ENCODE peak calls at places on chromosomes 7 and 10, in ten cellular contexts. One of them, this sample, is unnamed.

GRCh38 chr10:10891437-10891836 is 126.2 kb upstream of the CELF2 start:
- DNase-seq in neural crest cell: no peak
- DNase-seq in cardiac muscle cell: peak
- DNase-seq in GM10248: no peak
- DNase-seq in omental fat pad: no peak
- DNase-seq in transverse colon: no peak
- DNase-seq in nephron progenitor cell: peak
- DNase-seq in activated CD8-positive, alpha-beta T cell treated with anti-CD3 and anti-CD28 coated beads for 36 hours: no peak
- DNase-seq in CD8-positive, alpha-beta T cell: no peak
- DNase-seq in fibroblast of lung: peak
- DNase-seq in this sample: no peak

GRCh38 chr10:117175901-117176534 is 21.3 kb upstream of the KCNK18 start:
- DNase-seq in neural crest cell: peak
- DNase-seq in cardiac muscle cell: peak
- DNase-seq in GM10248: peak
- DNase-seq in omental fat pad: peak
- DNase-seq in transverse colon: peak
- DNase-seq in nephron progenitor cell: peak
- DNase-seq in activated CD8-positive, alpha-beta T cell treated with anti-CD3 and anti-CD28 coated beads for 36 hours: peak
- DNase-seq in CD8-positive, alpha-beta T cell: peak
- DNase-seq in fibroblast of lung: peak
- DNase-seq in this sample: peak

GRCh38 chr7:96236198-96237039 is 85.5 kb downstream of the SLC25A13 start:
- DNase-seq in neural crest cell: no peak
- DNase-seq in cardiac muscle cell: peak
- DNase-seq in GM10248: no peak
- DNase-seq in omental fat pad: no peak
- DNase-seq in transverse colon: no peak
- DNase-seq in nephron progenitor cell: no peak
- DNase-seq in activated CD8-positive, alpha-beta T cell treated with anti-CD3 and anti-CD28 coated beads for 36 hours: no peak
- DNase-seq in CD8-positive, alpha-beta T cell: no peak
- DNase-seq in fibroblast of lung: peak
- DNase-seq in this sample: peak

GRCh38 chr7:94877731-94878670 is 29.4 kb upstream of the PPP1R9A start:
- DNase-seq in neural crest cell: no peak
- DNase-seq in cardiac muscle cell: no peak
- DNase-seq in GM10248: no peak
- DNase-seq in omental fat pad: no peak
- DNase-seq in transverse colon: no peak
- DNase-seq in nephron progenitor cell: no peak
- DNase-seq in activated CD8-positive, alpha-beta T cell treated with anti-CD3 and anti-CD28 coated beads for 36 hours: no peak
- DNase-seq in CD8-positive, alpha-beta T cell: no peak
- DNase-seq in fibroblast of lung: no peak
- DNase-seq in this sample: no peak

GRCh38 chr7:87797798-87798403 is 78.3 kb downstream of the SLC25A40 start:
- DNase-seq in neural crest cell: no peak
- DNase-seq in cardiac muscle cell: peak
- DNase-seq in GM10248: peak
- DNase-seq in omental fat pad: no peak
- DNase-seq in transverse colon: no peak
- DNase-seq in nephron progenitor cell: no peak
- DNase-seq in activated CD8-positive, alpha-beta T cell treated with anti-CD3 and anti-CD28 coated beads for 36 hours: no peak
- DNase-seq in CD8-positive, alpha-beta T cell: no peak
- DNase-seq in fibroblast of lung: peak
- DNase-seq in this sample: no peak

GRCh38 chr7:98647326-98647725 is 30.2 kb downstream of the NPTX2 start:
- DNase-seq in neural crest cell: no peak
- DNase-seq in cardiac muscle cell: no peak
- DNase-seq in GM10248: no peak
- DNase-seq in omental fat pad: no peak
- DNase-seq in transverse colon: no peak
- DNase-seq in nephron progenitor cell: no peak
- DNase-seq in activated CD8-positive, alpha-beta T cell treated with anti-CD3 and anti-CD28 coated beads for 36 hours: no peak
- DNase-seq in CD8-positive, alpha-beta T cell: no peak
- DNase-seq in fibroblast of lung: no peak
- DNase-seq in this sample: no peak

GRCh38 chr10:16996530-16996964 is 133.1 kb downstream of the CUBN start:
- DNase-seq in neural crest cell: no peak
- DNase-seq in cardiac muscle cell: peak
- DNase-seq in GM10248: no peak
- DNase-seq in omental fat pad: no peak
- DNase-seq in transverse colon: no peak
- DNase-seq in nephron progenitor cell: no peak
- DNase-seq in activated CD8-positive, alpha-beta T cell treated with anti-CD3 and anti-CD28 coated beads for 36 hours: no peak
- DNase-seq in CD8-positive, alpha-beta T cell: no peak
- DNase-seq in fibroblast of lung: peak
- DNase-seq in this sample: no peak

GRCh38 chr10:132335189-132336063 is 3.4 kb downstream of the LRRC27 start:
- DNase-seq in neural crest cell: no peak
- DNase-seq in cardiac muscle cell: no peak
- DNase-seq in GM10248: peak
- DNase-seq in omental fat pad: no peak
- DNase-seq in transverse colon: peak
- DNase-seq in nephron progenitor cell: no peak
- DNase-seq in activated CD8-positive, alpha-beta T cell treated with anti-CD3 and anti-CD28 coated beads for 36 hours: no peak
- DNase-seq in CD8-positive, alpha-beta T cell: peak
- DNase-seq in fibroblast of lung: no peak
- DNase-seq in this sample: no peak

GRCh38 chr7:149031353-149031910 is 3.1 kb upstream of the PDIA4 start:
- DNase-seq in neural crest cell: no peak
- DNase-seq in cardiac muscle cell: no peak
- DNase-seq in GM10248: no peak
- DNase-seq in omental fat pad: no peak
- DNase-seq in transverse colon: no peak
- DNase-seq in nephron progenitor cell: no peak
- DNase-seq in activated CD8-positive, alpha-beta T cell treated with anti-CD3 and anti-CD28 coated beads for 36 hours: no peak
- DNase-seq in CD8-positive, alpha-beta T cell: no peak
- DNase-seq in fibroblast of lung: no peak
- DNase-seq in this sample: no peak

GRCh38 chr10:34397324-34397723 is 417.8 kb downstream of the PARD3 start:
- DNase-seq in neural crest cell: no peak
- DNase-seq in cardiac muscle cell: peak
- DNase-seq in GM10248: no peak
- DNase-seq in omental fat pad: no peak
- DNase-seq in transverse colon: no peak
- DNase-seq in nephron progenitor cell: no peak
- DNase-seq in activated CD8-positive, alpha-beta T cell treated with anti-CD3 and anti-CD28 coated beads for 36 hours: no peak
- DNase-seq in CD8-positive, alpha-beta T cell: no peak
- DNase-seq in fibroblast of lung: peak
- DNase-seq in this sample: no peak

GRCh38 chr7:73606801-73607691 is 17.3 kb downstream of the MLXIPL start:
- DNase-seq in neural crest cell: peak
- DNase-seq in cardiac muscle cell: peak
- DNase-seq in GM10248: peak
- DNase-seq in omental fat pad: no peak
- DNase-seq in transverse colon: peak
- DNase-seq in nephron progenitor cell: peak
- DNase-seq in activated CD8-positive, alpha-beta T cell treated with anti-CD3 and anti-CD28 coated beads for 36 hours: peak
- DNase-seq in CD8-positive, alpha-beta T cell: peak
- DNase-seq in fibroblast of lung: no peak
- DNase-seq in this sample: peak

GRCh38 chr7:14754631-14755030 is 147.9 kb downstream of the DGKB start:
- DNase-seq in neural crest cell: no peak
- DNase-seq in cardiac muscle cell: peak
- DNase-seq in GM10248: no peak
- DNase-seq in omental fat pad: no peak
- DNase-seq in transverse colon: no peak
- DNase-seq in nephron progenitor cell: no peak
- DNase-seq in activated CD8-positive, alpha-beta T cell treated with anti-CD3 and anti-CD28 coated beads for 36 hours: no peak
- DNase-seq in CD8-positive, alpha-beta T cell: no peak
- DNase-seq in fibroblast of lung: peak
- DNase-seq in this sample: no peak

GRCh38 chr10:82288461-82288881 is 413.5 kb downstream of the NRG3 start:
- DNase-seq in neural crest cell: no peak
- DNase-seq in cardiac muscle cell: peak
- DNase-seq in GM10248: no peak
- DNase-seq in omental fat pad: no peak
- DNase-seq in transverse colon: no peak
- DNase-seq in nephron progenitor cell: no peak
- DNase-seq in activated CD8-positive, alpha-beta T cell treated with anti-CD3 and anti-CD28 coated beads for 36 hours: no peak
- DNase-seq in CD8-positive, alpha-beta T cell: no peak
- DNase-seq in fibroblast of lung: peak
- DNase-seq in this sample: no peak

GRCh38 chr7:151813997-151814396 is 62.9 kb downstream of the PRKAG2 start:
- DNase-seq in neural crest cell: no peak
- DNase-seq in cardiac muscle cell: peak
- DNase-seq in GM10248: no peak
- DNase-seq in omental fat pad: no peak
- DNase-seq in transverse colon: no peak
- DNase-seq in nephron progenitor cell: no peak
- DNase-seq in activated CD8-positive, alpha-beta T cell treated with anti-CD3 and anti-CD28 coated beads for 36 hours: peak
- DNase-seq in CD8-positive, alpha-beta T cell: no peak
- DNase-seq in fibroblast of lung: peak
- DNase-seq in this sample: no peak

GRCh38 chr7:36821617-36822016 is 97.3 kb upstream of the AOAH start:
- DNase-seq in neural crest cell: no peak
- DNase-seq in cardiac muscle cell: no peak
- DNase-seq in GM10248: no peak
- DNase-seq in omental fat pad: no peak
- DNase-seq in transverse colon: no peak
- DNase-seq in nephron progenitor cell: no peak
- DNase-seq in activated CD8-positive, alpha-beta T cell treated with anti-CD3 and anti-CD28 coated beads for 36 hours: no peak
- DNase-seq in CD8-positive, alpha-beta T cell: no peak
- DNase-seq in fibroblast of lung: no peak
- DNase-seq in this sample: no peak
- TF ChIP-seq CTCF in neural crest cell: no peak
- TF ChIP-seq CTCF in cardiac muscle cell: no peak
- TF ChIP-seq CTCF in GM10248: no peak
- TF ChIP-seq CTCF in omental fat pad: no peak
- TF ChIP-seq CTCF in transverse colon: no peak
- TF ChIP-seq CTCF in nephron progenitor cell: no peak
- TF ChIP-seq CTCF in activated CD8-positive, alpha-beta T cell treated with anti-CD3 and anti-CD28 coated beads for 36 hours: no peak
- TF ChIP-seq CTCF in CD8-positive, alpha-beta T cell: no peak
- TF ChIP-seq CTCF in fibroblast of lung: no peak
- TF ChIP-seq CTCF in this sample: no peak

DNA sequence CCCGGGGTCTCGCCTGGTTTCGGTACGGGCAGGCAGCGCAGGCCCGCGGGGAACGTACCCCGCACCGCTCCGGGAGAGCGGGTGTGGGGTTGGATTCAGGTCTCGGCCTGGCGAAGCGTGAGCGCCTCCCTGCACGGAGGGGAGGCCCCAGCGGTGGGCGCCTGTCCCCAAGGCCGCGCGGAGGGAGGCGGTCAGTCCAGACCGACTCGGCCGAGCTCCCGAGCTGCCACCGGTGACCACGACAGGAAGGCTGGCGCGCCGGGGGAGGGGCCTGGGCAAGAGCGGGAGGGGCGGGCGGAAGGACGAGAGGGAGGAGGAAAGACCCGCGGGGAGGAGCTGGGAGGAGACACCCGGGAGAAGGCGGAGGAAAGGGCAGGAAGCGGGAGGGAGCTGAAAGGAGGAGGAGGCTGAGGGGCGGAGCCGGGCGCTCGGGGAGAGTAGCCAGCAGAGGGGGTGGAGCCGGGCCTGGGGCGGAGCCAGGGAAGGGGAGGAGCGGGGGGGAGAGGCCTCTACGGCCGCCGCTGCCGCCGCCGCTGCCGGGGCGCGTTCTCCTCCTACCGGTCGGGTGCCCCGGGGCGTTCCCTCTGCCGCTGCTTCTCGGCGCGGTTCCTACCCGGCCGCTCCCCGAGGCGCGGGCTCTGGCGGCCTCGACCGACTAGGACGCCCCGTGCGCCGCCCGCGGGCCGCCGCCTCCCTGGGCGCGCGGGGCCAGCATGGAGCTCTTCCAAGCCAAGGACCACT is at the start of gene INPP5F:
- DNase-seq in neural crest cell: peak
- DNase-seq in cardiac muscle cell: peak
- DNase-seq in GM10248: peak
- DNase-seq in omental fat pad: peak
- DNase-seq in transverse colon: peak
- DNase-seq in nephron progenitor cell: peak
- DNase-seq in activated CD8-positive, alpha-beta T cell treated with anti-CD3 and anti-CD28 coated beads for 36 hours: peak
- DNase-seq in CD8-positive, alpha-beta T cell: peak
- DNase-seq in fibroblast of lung: peak
- DNase-seq in this sample: peak
- TF ChIP-seq CTCF in neural crest cell: peak
- TF ChIP-seq CTCF in cardiac muscle cell: peak
- TF ChIP-seq CTCF in GM10248: peak
- TF ChIP-seq CTCF in omental fat pad: no peak
- TF ChIP-seq CTCF in transverse colon: no peak
- TF ChIP-seq CTCF in nephron progenitor cell: no peak
- TF ChIP-seq CTCF in activated CD8-positive, alpha-beta T cell treated with anti-CD3 and anti-CD28 coated beads for 36 hours: peak
- TF ChIP-seq CTCF in CD8-positive, alpha-beta T cell: no peak
- TF ChIP-seq CTCF in fibroblast of lung: peak
- TF ChIP-seq CTCF in this sample: no peak

DNA sequence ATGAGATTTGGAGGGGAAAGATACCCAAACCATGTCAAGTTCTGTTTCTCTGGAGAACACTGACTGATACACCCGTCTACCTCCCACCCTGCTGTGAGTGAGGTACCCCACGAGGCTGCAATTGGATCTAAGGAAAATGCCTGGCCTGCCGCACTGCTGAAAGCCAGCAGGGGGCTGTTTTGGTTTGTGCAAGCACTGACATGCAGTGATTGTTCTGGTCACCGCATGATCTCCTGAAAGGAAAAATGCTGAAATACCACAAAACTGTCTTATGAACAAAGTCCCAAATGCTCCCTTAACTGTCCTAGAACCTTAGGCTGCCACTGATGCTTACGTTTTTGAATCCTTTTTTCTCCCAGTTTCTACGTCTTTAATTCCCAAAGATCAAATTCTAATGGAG is 132.7 kb downstream of the JCAD start:
- DNase-seq in neural crest cell: peak
- DNase-seq in cardiac muscle cell: peak
- DNase-seq in GM10248: no peak
- DNase-seq in omental fat pad: no peak
- DNase-seq in transverse colon: no peak
- DNase-seq in nephron progenitor cell: peak
- DNase-seq in activated CD8-positive, alpha-beta T cell treated with anti-CD3 and anti-CD28 coated beads for 36 hours: no peak
- DNase-seq in CD8-positive, alpha-beta T cell: no peak
- DNase-seq in fibroblast of lung: peak
- DNase-seq in this sample: no peak
- TF ChIP-seq CTCF in neural crest cell: peak
- TF ChIP-seq CTCF in cardiac muscle cell: peak
- TF ChIP-seq CTCF in GM10248: no peak
- TF ChIP-seq CTCF in omental fat pad: no peak
- TF ChIP-seq CTCF in transverse colon: no peak
- TF ChIP-seq CTCF in nephron progenitor cell: peak
- TF ChIP-seq CTCF in activated CD8-positive, alpha-beta T cell treated with anti-CD3 and anti-CD28 coated beads for 36 hours: no peak
- TF ChIP-seq CTCF in CD8-positive, alpha-beta T cell: no peak
- TF ChIP-seq CTCF in fibroblast of lung: peak
- TF ChIP-seq CTCF in this sample: peak

DNA sequence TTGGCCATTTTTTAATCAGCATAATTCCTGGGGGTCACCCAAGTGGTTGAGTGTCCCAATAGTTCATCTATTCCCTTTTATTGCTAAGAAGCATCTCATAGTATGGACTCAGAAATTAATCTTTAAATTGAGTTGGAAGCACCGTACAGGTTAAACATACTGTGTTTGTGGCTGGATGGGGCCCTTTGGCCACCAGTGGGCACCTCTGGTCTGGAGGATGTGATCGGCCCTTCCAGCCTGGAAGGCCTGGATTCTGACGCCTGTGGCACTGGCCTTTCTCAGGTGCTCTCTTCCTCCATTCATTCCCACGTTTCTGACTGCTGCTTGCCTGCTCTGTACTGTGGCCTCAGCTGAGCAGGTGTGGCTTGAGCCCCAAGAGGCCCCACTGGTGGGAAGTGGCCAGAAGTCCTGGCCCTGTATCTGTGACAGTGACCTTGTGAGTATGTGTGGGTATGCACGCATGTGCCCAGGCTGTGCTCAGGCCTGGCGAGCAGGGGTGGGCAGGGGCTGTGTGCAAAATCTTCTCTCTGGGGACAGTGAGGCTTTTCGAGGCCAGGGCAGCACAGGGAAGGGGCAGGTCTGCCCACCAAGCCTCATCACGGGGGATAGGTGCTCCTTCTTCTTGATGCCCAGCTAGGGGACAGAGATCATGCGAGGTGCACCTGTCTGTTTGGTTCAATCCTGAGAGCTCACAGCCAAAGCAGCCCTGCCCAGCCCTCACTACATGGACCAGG is 30.1 kb downstream of the LDB3 start:
- DNase-seq in neural crest cell: no peak
- DNase-seq in cardiac muscle cell: no peak
- DNase-seq in GM10248: no peak
- DNase-seq in omental fat pad: no peak
- DNase-seq in transverse colon: no peak
- DNase-seq in nephron progenitor cell: no peak
- DNase-seq in activated CD8-positive, alpha-beta T cell treated with anti-CD3 and anti-CD28 coated beads for 36 hours: no peak
- DNase-seq in CD8-positive, alpha-beta T cell: no peak
- DNase-seq in fibroblast of lung: no peak
- DNase-seq in this sample: no peak
- TF ChIP-seq CTCF in neural crest cell: no peak
- TF ChIP-seq CTCF in cardiac muscle cell: no peak
- TF ChIP-seq CTCF in GM10248: no peak
- TF ChIP-seq CTCF in omental fat pad: no peak
- TF ChIP-seq CTCF in transverse colon: no peak
- TF ChIP-seq CTCF in nephron progenitor cell: no peak
- TF ChIP-seq CTCF in activated CD8-positive, alpha-beta T cell treated with anti-CD3 and anti-CD28 coated beads for 36 hours: no peak
- TF ChIP-seq CTCF in CD8-positive, alpha-beta T cell: no peak
- TF ChIP-seq CTCF in fibroblast of lung: no peak
- TF ChIP-seq CTCF in this sample: no peak

This sample was measured in mesothelial cell of epicardium.